ENCODE peak calls at places on chromosomes 2 and 18, in seven cellular contexts. A is A549, Z is WERI-Rb-1, T is cardiac muscle cell, M is ovary, I is OCI-LY7, L is neural progenitor cell. C is an unnamed sample.

GRCh38 chr18:54672846-54673475 is 81.9 kb downstream of the DYNAP start:
- DNase-seq in Z (no peak), A (no peak), T (no peak), M (no peak), I (no peak), L (peak; percentile 9), C (no peak)

GRCh38 chr2:16319425-16320245 is 346.0 kb downstream of the CYRIA start:
- DNase-seq in I (no peak), M (no peak), Z (no peak), T (no peak), A (no peak), L (no peak), C (no peak)

GRCh38 chr2:182240862-182241371 is 185.9 kb downstream of the PDE1A start:
- DNase-seq in Z (peak; percentile 41), T (peak; percentile 42), I (peak; percentile 54), M (peak; percentile 31), A (peak; percentile 5), L (peak; percentile 48), C (no peak)

GRCh38 chr2:29459445-29460179 is 344.4 kb downstream of the CLIP4 start:
- DNase-seq in A (no peak), Z (no peak), I (no peak), M (no peak), T (no peak), L (no peak), C (no peak)

GRCh38 chr2:21895200-21895599 is 771.4 kb downstream of the TDRD15 start:
- DNase-seq in I (no peak), T (no peak), L (no peak), Z (no peak), M (no peak), A (no peak), C (no peak)

GRCh38 chr2:142853912-142854311 is 23.6 kb upstream of the KYNU start:
- DNase-seq in I (no peak), T (no peak), Z (no peak), L (no peak), M (no peak), A (no peak), C (no peak)

GRCh38 chr2:152304845-152305244 is 30.1 kb upstream of the FMNL2 start:
- DNase-seq in L (no peak), T (no peak), Z (no peak), I (no peak), M (no peak), A (no peak), C (no peak)

GRCh38 chr2:134934641-134935040 is 16.0 kb downstream of the CCNT2 start:
- DNase-seq in I (no peak), L (no peak), M (no peak), Z (no peak), T (no peak), A (no peak), C (no peak)

GRCh38 chr2:25398534-25398933 is 56.8 kb upstream of the DNMT3A start:
- DNase-seq in L (no peak), A (no peak), Z (no peak), I (no peak), M (no peak), T (no peak), C (no peak)

GRCh38 chr2:172578860-172579512 is 23.1 kb downstream of the PDK1 start:
- DNase-seq in I (no peak), Z (no peak), T (no peak), M (no peak), L (no peak), A (no peak), C (no peak)

GRCh38 chr2:197760293-197760657 is 24.8 kb downstream of the BOLL start:
- DNase-seq in T (no peak), A (no peak), M (no peak), I (no peak), Z (no peak), L (no peak), C (no peak)

GRCh38 chr2:152263902-152264301 is 71.1 kb upstream of the FMNL2 start:
- DNase-seq in Z (no peak), T (no peak), M (no peak), I (no peak), A (no peak), L (no peak), C (no peak)

GRCh38 chr2:132438650-132439030 is 22.0 kb downstream of the GPR39 start:
- DNase-seq in Z (no peak), L (no peak), A (peak; percentile 82), T (no peak), I (no peak), M (no peak), C (no peak)

GRCh38 chr18:52536039-52536438 is 196.0 kb downstream of the DCC start:
- DNase-seq in T (no peak), A (no peak), Z (no peak), L (no peak), M (no peak), I (no peak), C (no peak)

GRCh38 chr2:202429164-202429980 is 53.2 kb downstream of the BMPR2 start:
- DNase-seq in L (no peak), T (peak; percentile 15), Z (peak; percentile 39), A (no peak), M (no peak), I (no peak), C (no peak)

GRCh38 chr2:27422958-27423357 is 5.5 kb upstream of the NRBP1 start:
- DNase-seq in Z (no peak), T (no peak), M (no peak), L (no peak), A (no peak), I (no peak), C (no peak)

GRCh38 chr2:98134601-98135000 is 47.6 kb downstream of the VWA3B start:
- DNase-seq in Z (no peak), A (no peak), T (no peak), L (no peak), I (no peak), M (no peak), C (no peak)

GRCh38 chr2:27003003-27003402 is 29.8 kb upstream of the TMEM214 start:
- DNase-seq in M (no peak), I (no peak), T (no peak), Z (no peak), A (no peak), L (no peak), C (no peak)

GRCh38 chr2:203126971-203127370 is 111.8 kb upstream of the CYP20A1 start:
- DNase-seq in L (no peak), I (no peak), Z (no peak), A (no peak), T (no peak), M (no peak), C (no peak)

GRCh38 chr2:237156131-237156856 is 70.6 kb downstream of the COPS8 start:
- DNase-seq in I (no peak), Z (no peak), T (no peak), A (no peak), M (peak; percentile 70), L (no peak), C (peak; percentile 47)

DNA sequence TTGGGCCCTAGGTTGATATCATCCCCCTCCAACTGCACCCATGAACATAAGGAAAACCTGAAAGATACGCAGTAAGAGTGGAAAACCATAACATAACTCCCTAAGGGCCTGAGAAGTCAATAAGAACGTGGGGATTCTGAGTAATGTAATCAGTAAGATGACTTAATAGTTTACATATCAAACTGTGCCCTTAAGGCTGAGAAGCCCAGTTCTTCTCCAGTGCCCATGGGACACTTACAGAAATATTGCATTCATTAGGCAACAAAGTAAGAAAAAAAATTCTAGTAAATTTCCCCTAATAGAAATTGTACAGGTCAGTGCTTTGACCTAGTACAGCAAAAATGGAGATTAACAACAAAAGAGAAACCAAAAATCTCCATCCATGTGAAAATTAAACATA is 139.8 kb upstream of the HS6ST1 start:
- DNase-seq in L (no peak), T (no peak), M (no peak), A (no peak), I (no peak), Z (no peak), C (no peak)
- H3K9me3 ChIP-seq in L (no peaks in the 10 kb centered on the region), T (no peaks in the 10 kb centered on the region), M (no peaks in the 10 kb centered on the region), A (peaks cover 4% of the 10 kb centered on the region), I (no peaks in the 10 kb centered on the region), Z (no peaks in the 10 kb centered on the region), C (no peaks in the 10 kb centered on the region)

DNA sequence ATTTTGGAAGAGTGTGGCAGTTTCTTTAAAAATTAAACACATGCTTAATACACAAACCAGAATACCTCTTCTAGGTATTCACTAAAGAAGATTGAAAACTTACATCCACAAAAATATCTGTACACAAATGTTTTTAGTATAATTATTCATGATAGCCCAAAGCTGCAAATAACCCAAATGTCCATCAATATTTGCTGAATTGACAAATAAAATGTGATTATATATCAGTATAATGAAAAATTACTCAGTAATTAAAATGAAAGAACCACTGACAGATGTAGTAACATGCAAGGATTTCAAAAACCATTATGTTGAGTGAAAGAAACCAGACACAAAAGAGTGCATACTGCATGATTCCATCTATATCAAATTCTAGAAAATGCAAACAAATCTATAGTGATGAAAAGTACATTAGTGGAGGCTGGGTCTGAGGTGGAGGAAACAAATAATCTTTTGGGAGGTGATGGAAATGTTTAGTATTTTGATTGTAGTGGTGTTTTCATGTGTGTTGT is 94.8 kb downstream of the QPCT start:
- DNase-seq in M (no peak), T (no peak), Z (no peak), A (no peak), L (no peak), I (no peak), C (no peak)
- H3K9me3 ChIP-seq in M (no peaks in the 10 kb centered on the region), T (no peaks in the 10 kb centered on the region), Z (no peaks in the 10 kb centered on the region), A (peaks cover 5% of the 10 kb centered on the region), L (no peaks in the 10 kb centered on the region), I (no peaks in the 10 kb centered on the region), C (no peaks in the 10 kb centered on the region)

GRCh38 chr18:2102022-2102421 is 469.3 kb downstream of the METTL4 start:
- DNase-seq in Z (no peak), M (no peak), I (peak; percentile 27), A (no peak), T (no peak), L (no peak), C (no peak)

GRCh38 chr18:2104620-2105462 is 466.5 kb downstream of the METTL4 start:
- DNase-seq in L (peak; percentile 61), Z (peak; percentile 51), M (peak; percentile 15), A (peak; percentile 28), T (peak; percentile 53), I (peak; percentile 69), C (no peak)

GRCh38 chr18:2100694-2101213 is 470.6 kb downstream of the METTL4 start:
- DNase-seq in M (no peak), I (no peak), L (no peak), Z (no peak), T (no peak), A (no peak), C (no peak)

GRCh38 chr18:2108581-2108980 is 462.7 kb downstream of the METTL4 start:
- DNase-seq in M (no peak), Z (no peak), L (no peak), I (no peak), A (no peak), T (no peak), C (no peak)

GRCh38 chr18:2103299-2103698 is 468.0 kb downstream of the METTL4 start:
- DNase-seq in M (no peak), T (no peak), Z (no peak), I (no peak), L (no peak), A (no peak), C (no peak)
- H3K9me3 ChIP-seq in M (no peaks in the 10 kb centered on the region), T (no peaks in the 10 kb centered on the region), Z (no peaks in the 10 kb centered on the region), I (no peaks in the 10 kb centered on the region), L (no peaks in the 10 kb centered on the region), A (no peaks in the 10 kb centered on the region), C (no peaks in the 10 kb centered on the region)

GRCh38 chr2:105834931-105835330 is 90.2 kb downstream of the NCK2 start:
- DNase-seq in M (no peak), L (no peak), A (no peak), I (peak; percentile 82), T (no peak), Z (no peak), C (no peak)
- H3K9me3 ChIP-seq in M (no peaks in the 10 kb centered on the region), L (peaks cover 7% of the 10 kb centered on the region), A (peaks cover 22% of the 10 kb centered on the region), I (peaks cover 61% of the 10 kb centered on the region), T (no peaks in the 10 kb centered on the region), Z (peaks cover 4% of the 10 kb centered on the region), C (peaks cover 19% of the 10 kb centered on the region)